ENCODE peak calls at places on chromosome 6, in six cellular contexts. Z is RPMI8226; F is CD8-positive, alpha-beta memory T cell; O is GM12878; Q is Ammon's horn; U is CD4-positive, CD25-positive, alpha-beta regulatory T cell. J is an unnamed sample.
A peak's percentile ranks its signal among the peaks of the same experiment; 100 is the strongest.

GRCh38 chr6:89818977-89819335 is 638 bp downstream of the MDN1 start:
- DNase-seq in O (no peak), Q (peak; percentile 60), U (peak; percentile 25), F (no peak), Z (peak; percentile 53), J (peak; percentile 16)

GRCh38 chr6:7761047-7761446 is 35.1 kb downstream of the BMP6 start:
- DNase-seq in Q (no peak), U (no peak), O (no peak), Z (no peak), F (no peak), J (no peak)

GRCh38 chr6:2799936-2800527 is 34.8 kb downstream of the WRNIP1 start:
- DNase-seq in U (no peak), O (no peak), Q (no peak), F (no peak), Z (no peak), J (no peak)

GRCh38 chr6:2665169-2666070 is 85.3 kb downstream of the MYLK4 start:
- DNase-seq in F (no peak), U (no peak), O (no peak), Z (no peak), Q (no peak), J (no peak)

GRCh38 chr6:34657307-34657978 is 39.1 kb downstream of the ILRUN start:
- DNase-seq in U (no peak), O (no peak), F (no peak), Z (peak; percentile 76), Q (peak; percentile 61), J (peak; percentile 87)

GRCh38 chr6:33205172-33206026 is 944 bp downstream of the HSD17B8 start:
- DNase-seq in F (no peak), O (no peak), Q (no peak), Z (peak; percentile 57), U (no peak), J (no peak)

GRCh38 chr6:170279977-170280688 is 10.7 kb downstream of the DLL1 start:
- DNase-seq in Z (no peak), U (peak; percentile 65), Q (no peak), O (no peak), F (peak; percentile 57), J (peak; percentile 83)

GRCh38 chr6:42021847-42022754 is 28.2 kb upstream of the TAF8 start:
- DNase-seq in F (peak; percentile 50), Z (no peak), O (no peak), Q (no peak), U (peak; percentile 73), J (no peak)

J was measured in body of pancreas.